ENCODE peak calls at places on chromosomes 3 and 15, in four cellular contexts. One of them, this sample, is unnamed.

GRCh38 chr3:141828487-141829284 is 47.8 kb upstream of the ATP1B3 start:
- DNase-seq in heart left ventricle: no peak
- DNase-seq in WTC11: no peak
- DNase-seq in AG20443: peak; percentile 77
- DNase-seq in this sample: no peak

GRCh38 chr3:47404420-47404819 is 23.6 kb downstream of the PTPN23 start:
- DNase-seq in heart left ventricle: no peak
- DNase-seq in WTC11: no peak
- DNase-seq in AG20443: no peak
- DNase-seq in this sample: no peak

GRCh38 chr3:126607214-126607908 is 47.6 kb downstream of the TXNRD3 start:
- DNase-seq in heart left ventricle: no peak
- DNase-seq in WTC11: no peak
- DNase-seq in AG20443: peak; percentile 43
- DNase-seq in this sample: no peak

GRCh38 chr3:141050913-141051632 is at the start of gene SPSB4:
- DNase-seq in heart left ventricle: peak; percentile 85
- DNase-seq in WTC11: peak; percentile 91
- DNase-seq in AG20443: peak; percentile 83
- DNase-seq in this sample: peak; percentile 89

GRCh38 chr3:43573576-43573975 is 48.2 kb downstream of the ANO10 start:
- DNase-seq in heart left ventricle: no peak
- DNase-seq in WTC11: no peak
- DNase-seq in AG20443: no peak
- DNase-seq in this sample: no peak

GRCh38 chr3:109478614-109479013 is 141.3 kb upstream of the DPPA4 start:
- DNase-seq in heart left ventricle: no peak
- DNase-seq in WTC11: no peak
- DNase-seq in AG20443: no peak
- DNase-seq in this sample: no peak

GRCh38 chr15:48077785-48078184 is 43.0 kb upstream of the SLC24A5 start:
- DNase-seq in heart left ventricle: no peak
- DNase-seq in WTC11: no peak
- DNase-seq in AG20443: no peak
- DNase-seq in this sample: no peak

GRCh38 chr15:56582785-56583184 is 117.8 kb upstream of the MNS1 start:
- DNase-seq in heart left ventricle: no peak
- DNase-seq in WTC11: no peak
- DNase-seq in AG20443: no peak
- DNase-seq in this sample: no peak

GRCh38 chr3:60013241-60013640 is 963.4 kb upstream of the CFAP20DC start:
- DNase-seq in heart left ventricle: no peak
- DNase-seq in WTC11: no peak
- DNase-seq in AG20443: peak; percentile 29
- DNase-seq in this sample: no peak

GRCh38 chr3:94460914-94461313 is 398.1 kb downstream of the NSUN3 start:
- DNase-seq in heart left ventricle: no peak
- DNase-seq in WTC11: no peak
- DNase-seq in AG20443: no peak
- DNase-seq in this sample: no peak

GRCh38 chr3:44555753-44556152 is 760 bp downstream of the ZKSCAN7 start:
- DNase-seq in heart left ventricle: no peak
- DNase-seq in WTC11: no peak
- DNase-seq in AG20443: peak; percentile 25
- DNase-seq in this sample: no peak

GRCh38 chr3:184157206-184157605 is 2.0 kb downstream of the DVL3 start:
- DNase-seq in heart left ventricle: no peak
- DNase-seq in WTC11: no peak
- DNase-seq in AG20443: no peak
- DNase-seq in this sample: no peak